ENCODE peak calls at places on chromosomes 16 and 17, in six cellular contexts. Y is tibial nerve, L is heart left ventricle, N is HCT116, S is hepatocyte, O is uterus. K is an unnamed sample.

GRCh38 chr16:67101301-67101675 is 8.5 kb upstream of the PHAF1 start:
- DNase-seq in O (no peak), L (no peak), S (no peak), N (no peak), Y (no peak), K (no peak)

GRCh38 chr16:86221085-86221484 is 289.2 kb upstream of the FOXF1 start:
- DNase-seq in Y (no peak), N (no peak), O (no peak), S (no peak), L (no peak), K (no peak)

GRCh38 chr17:8362651-8363332 is 13.7 kb downstream of the KRABD2 start:
- DNase-seq in S (no peak), L (no peak), O (no peak), N (no peak), Y (no peak), K (no peak)

GRCh38 chr17:74864866-74865395 is 5.2 kb upstream of the GRIN2C start:
- DNase-seq in L (peak; percentile 75), O (peak; percentile 68), S (peak; percentile 77), N (peak; percentile 44), Y (peak; percentile 74), K (peak; percentile 87)

GRCh38 chr16:58280846-58281301 is 14.0 kb downstream of the PRSS54 start:
- DNase-seq in L (no peak), S (no peak), N (no peak), O (no peak), Y (no peak), K (no peak)

GRCh38 chr17:68697850-68698313 is 96.7 kb upstream of the FAM20A start:
- DNase-seq in O (peak; percentile 67), L (no peak), Y (no peak), N (no peak), S (no peak), K (peak; percentile 79)

GRCh38 chr16:68078726-68079615 is 6.2 kb upstream of the NFATC3 start:
- DNase-seq in S (no peak), O (no peak), L (no peak), N (no peak), Y (no peak), K (no peak)

GRCh38 chr16:73018796-73019455 is 29.0 kb downstream of the ZFHX3 start:
- DNase-seq in S (no peak), O (no peak), L (no peak), Y (no peak), N (no peak), K (no peak)

GRCh38 chr16:20023190-20023589 is 50.5 kb downstream of the GPR139 start:
- DNase-seq in N (no peak), O (no peak), Y (no peak), L (no peak), S (peak; percentile 45), K (no peak)

GRCh38 chr17:44187131-44187899 is 543 bp downstream of the TMUB2 start:
- DNase-seq in O (no peak), L (no peak), S (no peak), N (no peak), Y (no peak), K (no peak)

GRCh38 chr16:67884684-67885083 is at the start of gene NRN1L:
- DNase-seq in S (peak; percentile 83), O (peak; percentile 92), L (peak; percentile 94), Y (peak; percentile 89), N (no peak), K (peak; percentile 95)

GRCh38 chr17:64778102-64778366 is 115.9 kb upstream of the SMURF2 start:
- DNase-seq in O (no peak), N (no peak), L (no peak), S (no peak), Y (no peak), K (no peak)

DNA sequence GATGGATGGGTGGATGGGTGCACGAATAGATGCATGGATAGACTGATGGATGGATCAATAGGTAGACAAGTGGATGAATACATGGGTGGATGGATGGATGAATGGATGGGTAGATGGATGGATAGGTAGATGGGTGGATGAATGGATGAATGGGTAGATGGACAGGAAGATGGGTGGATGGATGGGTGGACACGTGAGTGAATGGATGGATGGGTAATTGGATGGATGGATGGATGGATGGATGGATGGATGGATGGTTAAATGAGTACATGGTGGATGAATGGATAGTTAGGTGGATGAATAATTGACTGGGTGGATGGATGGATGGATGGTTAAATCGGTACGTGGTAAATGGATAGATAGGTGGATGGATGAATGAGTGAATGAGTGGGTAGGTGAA is 89.7 kb upstream of the ZNF469 start:
- DNase-seq in S (no peak), O (no peak), Y (no peak), L (no peak), N (no peak), K (no peak)
- H3K4me1 ChIP-seq in S (peaks cover 3% of the 10 kb centered on the region), O (no peaks in the 10 kb centered on the region), Y (no peaks in the 10 kb centered on the region), L (peaks cover 3% of the 10 kb centered on the region), N (peaks cover 10% of the 10 kb centered on the region), K (no peaks in the 10 kb centered on the region)

GRCh38 chr17:15958484-15958854 is 13.5 kb downstream of the ADORA2B start:
- DNase-seq in Y (no peak), S (no peak), O (no peak), L (no peak), N (no peak), K (no peak)
- H3K27ac ChIP-seq in Y (no peak overlapping the region), S (peak overlapping the region; percentile 46), O (no peak overlapping the region), L (no peak overlapping the region), N (peak overlapping the region; percentile 92), K (no peak overlapping the region)

GRCh38 chr16:15983898-15984297 is 34.5 kb downstream of the ABCC1 start:
- DNase-seq in Y (no peak), O (no peak), S (no peak), L (peak; percentile 61), N (no peak), K (no peak)
- H3K36me3 ChIP-seq in Y (no peaks in the 10 kb centered on the region), O (no peaks in the 10 kb centered on the region), S (no peaks in the 10 kb centered on the region), L (no peaks in the 10 kb centered on the region), N (no peaks in the 10 kb centered on the region), K (no peaks in the 10 kb centered on the region)

GRCh38 chr17:57366558-57367351 is 110.4 kb downstream of the MSI2 start:
- DNase-seq in L (peak; percentile 51), O (no peak), Y (no peak), S (peak; percentile 26), N (no peak), K (no peak)
- H3K4me1 ChIP-seq in L (peaks cover 67% of the 10 kb centered on the region), O (no peaks in the 10 kb centered on the region), Y (no peaks in the 10 kb centered on the region), S (peaks cover 45% of the 10 kb centered on the region), N (peaks cover 36% of the 10 kb centered on the region), K (peaks cover 11% of the 10 kb centered on the region)

GRCh38 chr17:16991349-16992009 is 19.6 kb upstream of the TNFRSF13B start:
- DNase-seq in S (peak; percentile 89), L (peak; percentile 92), Y (peak; percentile 73), N (peak; percentile 57), O (peak; percentile 63), K (peak; percentile 87)

GRCh38 chr17:16989953-16990860 is 18.3 kb upstream of the TNFRSF13B start:
- DNase-seq in S (no peak), L (no peak), Y (no peak), O (no peak), N (no peak), K (no peak)

GRCh38 chr17:16988749-16989229 is 16.9 kb upstream of the TNFRSF13B start:
- DNase-seq in S (no peak), Y (no peak), O (no peak), L (no peak), N (no peak), K (no peak)

GRCh38 chr17:16987830-16988601 is 16.1 kb upstream of the TNFRSF13B start:
- DNase-seq in O (peak; percentile 37), S (peak; percentile 67), L (peak; percentile 85), N (no peak), Y (peak; percentile 49), K (peak; percentile 80)

DNA sequence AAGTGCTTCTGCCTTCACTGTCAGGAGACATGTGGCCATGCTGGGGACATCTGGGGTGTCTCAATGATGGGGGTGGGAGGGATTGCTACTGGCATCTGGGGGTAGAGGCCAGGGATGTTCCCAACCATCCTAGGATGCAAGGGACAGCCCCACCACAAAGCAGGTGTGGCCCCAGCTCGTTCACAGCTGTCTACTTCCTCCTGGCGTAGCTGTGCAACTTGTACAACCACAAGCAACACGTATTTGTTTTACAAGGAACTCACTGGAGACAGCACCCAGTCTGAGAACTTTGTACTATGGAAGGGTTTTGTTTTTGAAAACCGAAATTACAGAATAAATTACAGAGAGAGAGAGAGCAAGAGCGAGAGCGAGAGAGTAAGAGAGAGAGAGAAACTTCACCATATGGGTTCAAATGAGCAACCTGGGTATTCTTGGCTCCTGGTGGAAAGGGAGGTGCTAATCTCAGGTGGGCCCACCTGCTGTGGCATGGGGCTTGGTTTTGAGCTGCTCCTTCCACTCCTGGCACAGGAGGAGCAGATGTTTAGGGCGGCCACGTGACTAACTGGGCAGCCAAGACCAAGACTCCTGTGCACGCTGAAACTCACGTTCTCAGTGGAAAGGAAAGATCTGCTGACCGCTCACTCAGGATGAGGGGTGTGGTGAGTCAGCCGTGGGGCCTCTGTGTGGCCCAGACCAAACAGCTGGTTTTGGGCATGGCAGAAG is 17.5 kb upstream of the TNFRSF13B start:
- DNase-seq in Y (no peak), S (no peak), L (no peak), N (no peak), O (no peak), K (no peak)
- H3K27ac ChIP-seq in Y (no peak overlapping the region), S (no peak overlapping the region), L (no peak overlapping the region), N (no peak overlapping the region), O (no peak overlapping the region), K (no peak overlapping the region)

DNA sequence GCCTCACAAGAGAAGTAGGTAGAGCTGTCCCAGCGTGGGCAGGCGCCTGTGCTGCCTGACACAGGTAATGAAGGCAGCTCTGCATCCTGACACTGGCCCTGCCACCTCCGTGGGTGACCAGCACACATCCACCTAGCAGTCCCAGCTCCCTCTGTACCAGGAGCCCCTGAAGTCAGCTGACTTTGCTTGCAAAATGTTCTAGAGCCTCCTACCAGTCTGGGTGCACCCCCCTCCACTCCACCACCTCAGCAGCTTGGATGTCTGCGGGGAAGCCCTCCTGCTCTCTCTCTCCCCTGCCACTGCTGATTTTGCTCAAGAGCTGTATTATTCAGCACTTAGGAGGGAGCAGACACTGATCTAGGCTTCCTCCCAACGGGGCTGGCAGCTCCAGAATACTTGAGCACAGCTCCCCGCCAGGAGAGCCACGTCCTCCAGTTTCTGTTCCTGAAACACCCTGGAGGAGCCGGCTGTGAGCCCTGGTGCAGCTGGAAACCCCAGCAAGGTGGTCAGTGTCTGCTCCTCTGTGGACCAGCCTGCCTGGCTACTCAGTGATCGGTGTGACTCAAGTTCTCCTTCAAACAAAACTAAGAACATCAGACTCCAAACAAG is 1.0 kb downstream of the RNF166 start:
- DNase-seq in N (no peak), L (peak; percentile 64), O (no peak), Y (no peak), S (no peak), K (no peak)
- H3K36me3 ChIP-seq in N (peaks cover 3% of the 10 kb centered on the region), L (no peaks in the 10 kb centered on the region), O (no peaks in the 10 kb centered on the region), Y (no peaks in the 10 kb centered on the region), S (no peaks in the 10 kb centered on the region), K (peaks cover 36% of the 10 kb centered on the region)

GRCh38 chr17:81064746-81065475 is 30.0 kb downstream of the BAIAP2 start:
- DNase-seq in S (peak; percentile 75), Y (no peak), O (no peak), L (no peak), N (no peak), K (no peak)
- H3K4me1 ChIP-seq in S (peaks cover 29% of the 10 kb centered on the region), Y (no peaks in the 10 kb centered on the region), O (no peaks in the 10 kb centered on the region), L (peaks cover 30% of the 10 kb centered on the region), N (peaks cover 33% of the 10 kb centered on the region), K (no peaks in the 10 kb centered on the region)

K was measured in tibial artery.